ENCODE peak calls at places on chromosomes 12 and 14, in ten cellular contexts. R, N, L, M, S, Q, G, V, O and I are unnamed samples.

GRCh38 chr12:96743606-96744005 is 163.5 kb upstream of the NEDD1 start:
- DNase-seq in G (no peak), V (no peak), M (no peak), Q (no peak), O (no peak), L (no peak), R (no peak), S (no peak), N (peak), I (no peak)

GRCh38 chr14:93009471-93010117 is 86.6 kb downstream of the CHGA start:
- DNase-seq in R (no peak), O (no peak), M (no peak), G (no peak), L (no peak), S (no peak), V (no peak), Q (no peak), N (no peak), I (no peak)

GRCh38 chr14:78254911-78255431 is 84.8 kb downstream of the NRXN3 start:
- DNase-seq in N (peak), Q (peak), O (no peak), G (no peak), M (no peak), L (peak), V (no peak), R (peak), S (peak), I (no peak)

GRCh38 chr14:80850197-80850814 is 91.2 kb downstream of the CEP128 start:
- DNase-seq in V (peak), N (peak), G (peak), R (peak), O (no peak), S (no peak), Q (no peak), L (no peak), M (peak), I (peak)

GRCh38 chr12:39028382-39028781 is 123.0 kb upstream of the CPNE8 start:
- DNase-seq in N (no peak), O (no peak), G (no peak), M (no peak), S (no peak), L (no peak), V (no peak), Q (no peak), R (no peak), I (no peak)

GRCh38 chr14:75236897-75237296 is 41.7 kb upstream of the FOS start:
- DNase-seq in M (no peak), L (no peak), N (no peak), S (no peak), G (no peak), O (no peak), V (no peak), R (no peak), Q (no peak), I (no peak)

GRCh38 chr12:94848966-94849365 is 154.5 kb downstream of the NDUFA12 start:
- DNase-seq in L (no peak), V (no peak), M (no peak), O (no peak), R (no peak), G (no peak), Q (no peak), N (no peak), S (no peak), I (no peak)

GRCh38 chr14:105495101-105495989 is 4.3 kb downstream of the TEDC1 start:
- DNase-seq in M (no peak), S (no peak), R (no peak), Q (no peak), L (no peak), G (no peak), V (no peak), N (no peak), O (no peak), I (peak)

GRCh38 chr12:105107497-105108371 is at the start of gene WASHC4:
- DNase-seq in N (peak), O (peak), M (peak), G (peak), V (peak), L (peak), S (peak), R (peak), Q (peak), I (peak)

GRCh38 chr12:121023799-121024198 is 7.5 kb upstream of the C12orf43 start:
- DNase-seq in Q (no peak), L (no peak), O (no peak), G (no peak), M (no peak), S (no peak), V (no peak), N (no peak), R (no peak), I (no peak)

GRCh38 chr14:57501039-57501557 is 7.4 kb upstream of the CCDC198 start:
- DNase-seq in S (no peak), M (no peak), O (no peak), L (no peak), V (no peak), Q (no peak), R (no peak), G (no peak), N (no peak), I (no peak)

GRCh38 chr12:6944381-6945186 is 762 bp downstream of the C12orf57 start:
- DNase-seq in S (peak), N (peak), R (peak), V (peak), M (peak), Q (peak), L (peak), G (peak), O (peak), I (peak)

GRCh38 chr12:57237952-57238853 is 8.7 kb downstream of the SHMT2 start:
- DNase-seq in O (no peak), L (peak), V (peak), Q (no peak), M (peak), N (peak), S (peak), R (peak), G (no peak), I (no peak)

GRCh38 chr14:100788517-100789365 is 37.2 kb upstream of the MEG3 start:
- DNase-seq in O (no peak), M (no peak), R (no peak), V (no peak), Q (no peak), G (no peak), N (no peak), L (no peak), S (no peak), I (no peak)

GRCh38 chr12:82765971-82766705 is 79.4 kb downstream of the TMTC2 start:
- DNase-seq in R (no peak), O (no peak), N (no peak), L (no peak), S (no peak), M (no peak), Q (no peak), V (no peak), G (peak), I (peak)

GRCh38 chr14:99315197-99315596 is 43.2 kb upstream of the BCL11B start:
- DNase-seq in M (no peak), O (no peak), S (no peak), V (no peak), G (no peak), L (no peak), N (no peak), Q (no peak), R (no peak), I (no peak)

GRCh38 chr12:56999456-56999855 is 6.9 kb downstream of the ZBTB39 start:
- DNase-seq in Q (no peak), R (no peak), O (no peak), S (no peak), M (no peak), L (no peak), N (peak), V (no peak), G (no peak), I (no peak)

GRCh38 chr14:49505026-49505766 is 81.0 kb downstream of the RPS29 start:
- DNase-seq in V (no peak), Q (peak), R (no peak), M (no peak), S (no peak), G (no peak), O (no peak), N (peak), L (no peak), I (peak)

GRCh38 chr12:109961612-109962011 is 34.6 kb downstream of the GIT2 start:
- DNase-seq in N (no peak), Q (no peak), O (no peak), L (no peak), V (no peak), G (no peak), R (no peak), S (no peak), M (no peak), I (no peak)

GRCh38 chr12:107461222-107461980 is 224.2 kb upstream of the PWP1 start:
- DNase-seq in S (no peak), M (no peak), N (peak), Q (no peak), R (peak), V (no peak), L (peak), O (no peak), G (peak), I (peak)

GRCh38 chr12:122250047-122250446 is 16.2 kb downstream of the VPS33A start:
- DNase-seq in L (no peak), R (no peak), O (no peak), S (no peak), G (no peak), N (no peak), Q (no peak), M (no peak), V (no peak), I (no peak)

GRCh38 chr14:100187247-100187833 is 27.9 kb upstream of the DEGS2 start:
- DNase-seq in S (no peak), L (no peak), V (no peak), G (no peak), Q (no peak), N (no peak), O (no peak), M (no peak), R (no peak), I (peak)

GRCh38 chr14:103385994-103386491 is 828 bp downstream of the MARK3 start:
- DNase-seq in S (no peak), G (peak), O (peak), R (no peak), L (no peak), V (peak), M (peak), Q (peak), N (peak), I (peak)

GRCh38 chr12:70758494-70758845 is 121.2 kb upstream of the PTPRB start:
- DNase-seq in Q (no peak), R (no peak), V (no peak), G (no peak), L (no peak), M (no peak), O (no peak), N (no peak), S (no peak), I (no peak)